ENCODE peak calls at places on chromosomes 1 and 21, in nine cellular contexts. F is heart right ventricle; A is Panc1; Z is activated T-cell treated with anti-CD3 and anti-CD28 coated beads, Interleukin-2, amount 50 U/mL, for 72 hours; R is lower lobe of right lung; L is body of pancreas; I is stimulated activated naive B cell treated with anti-CD40 and anti-IgM and Interleukin-4, amounts not matched to agents 10 μg/mL and 1 μg/mL and 100 μg/mL, for 72 hours; U is gastroesophageal sphincter; S is GM23338. K is an unnamed sample.

GRCh38 chr1:2863149-2863963 is 61.9 kb upstream of the TTC34 start:
- ATAC-seq in F (no peak), A (no peak), Z (no peak), R (peak; percentile 5), L (no peak), I (no peak), U (no peak), S (no peak), K (no peak)

GRCh38 chr1:101128211-101128727 is 102.7 kb upstream of the DPH5 start:
- ATAC-seq in F (no peak), A (no peak), Z (peak; percentile 35), R (peak; percentile 29), L (no peak), I (peak; percentile 96), U (no peak), S (peak; percentile 87), K (peak; percentile 98)

GRCh38 chr21:14543983-14544382 is 2.1 kb downstream of the SAMSN1 start:
- ATAC-seq in F (no peak), A (no peak), Z (no peak), R (no peak), L (no peak), I (no peak), U (no peak), S (no peak), K (no peak)

GRCh38 chr1:180433873-180434272 is 68.5 kb downstream of the ACBD6 start:
- ATAC-seq in F (no peak), A (no peak), Z (no peak), R (no peak), L (no peak), I (no peak), U (no peak), S (peak; percentile 63), K (no peak)

GRCh38 chr21:45632165-45632896 is 11.2 kb upstream of the PCBP3 start:
- ATAC-seq in F (no peak), A (no peak), Z (peak; percentile 45), R (no peak), L (no peak), I (no peak), U (no peak), S (no peak), K (peak; percentile 75)

GRCh38 chr1:3885611-3886010 is 14.5 kb downstream of the C1orf174 start:
- ATAC-seq in F (no peak), A (no peak), Z (no peak), R (no peak), L (no peak), I (no peak), U (no peak), S (no peak), K (no peak)

GRCh38 chr1:19387045-19387467 is 74.9 kb downstream of the SLC66A1 start:
- ATAC-seq in F (no peak), A (no peak), Z (no peak), R (no peak), L (no peak), I (no peak), U (no peak), S (no peak), K (no peak)

GRCh38 chr1:106978477-106979322 is 77.8 kb upstream of the PRMT6 start:
- ATAC-seq in F (no peak), A (no peak), Z (no peak), R (no peak), L (no peak), I (no peak), U (no peak), S (no peak), K (no peak)

GRCh38 chr21:15868940-15869339 is 139.2 kb downstream of the USP25 start:
- ATAC-seq in F (no peak), A (no peak), Z (no peak), R (no peak), L (no peak), I (no peak), U (no peak), S (no peak), K (no peak)

GRCh38 chr1:228005511-228006033 is 1.2 kb upstream of the WNT3A start:
- ATAC-seq in F (no peak), A (peak; percentile 6), Z (no peak), R (no peak), L (no peak), I (no peak), U (no peak), S (no peak), K (no peak)

GRCh38 chr1:115656461-115657077 is 14.8 kb downstream of the VANGL1 start:
- ATAC-seq in F (no peak), A (no peak), Z (no peak), R (no peak), L (peak; percentile 60), I (no peak), U (no peak), S (no peak), K (no peak)

K was measured in stimulated activated memory B cell treated with anti-CD40 and anti-IgM and Interleukin-4, amounts not matched to agents 10 μg/mL and 1 μg/mL and 100 μg/mL, for 72 hours.